ENCODE peak calls at places on chromosomes 16 and 17, in four cellular contexts. Q, C, O and E are unnamed samples.

GRCh38 chr16:71711789-71712188 is 12.7 kb downstream of the PHLPP2 start:
- DNase-seq in Q (no peak), C (no peak), O (no peak), E (no peak)

GRCh38 chr17:59723041-59723440 is 15.6 kb downstream of the VMP1 start:
- DNase-seq in Q (no peak), C (no peak), O (no peak), E (no peak)

GRCh38 chr17:8489841-8490240 is 54.2 kb downstream of the NDEL1 start:
- DNase-seq in Q (no peak), C (no peak), O (peak), E (no peak)

GRCh38 chr17:28399808-28400207 is 6.2 kb downstream of the SLC46A1 start:
- DNase-seq in Q (no peak), C (no peak), O (no peak), E (no peak)

GRCh38 chr16:82067042-82067809 is 32.2 kb downstream of the HSD17B2 start:
- DNase-seq in Q (no peak), C (no peak), O (no peak), E (no peak)

GRCh38 chr17:1274243-1274608 is 4.0 kb downstream of the BHLHA9 start:
- DNase-seq in Q (no peak), C (no peak), O (no peak), E (no peak)

GRCh38 chr16:61993076-61993475 is 43.2 kb downstream of the CDH8 start:
- DNase-seq in Q (no peak), C (no peak), O (no peak), E (no peak)

GRCh38 chr17:14843086-14843795 is 421.9 kb downstream of the PMP22 start:
- DNase-seq in Q (no peak), C (no peak), O (no peak), E (no peak)

GRCh38 chr17:29138991-29139682 is 41.1 kb downstream of the MYO18A start:
- DNase-seq in Q (no peak), C (peak), O (no peak), E (no peak)

GRCh38 chr17:76451480-76451879 is 1.5 kb downstream of the UBE2O start:
- DNase-seq in Q (no peak), C (no peak), O (no peak), E (no peak)

GRCh38 chr16:75620326-75621169 is 2.5 kb downstream of the ADAT1 start:
- DNase-seq in Q (no peak), C (no peak), O (no peak), E (no peak)

GRCh38 chr16:56667581-56668571 is at the start of gene MT1G:
- DNase-seq in Q (peak), C (peak), O (no peak), E (no peak)

GRCh38 chr16:71853413-71853812 is 7.6 kb downstream of the ATXN1L start:
- DNase-seq in Q (no peak), C (no peak), O (no peak), E (no peak)

GRCh38 chr17:488993-489757 is 136.6 kb upstream of the RPH3AL start:
- DNase-seq in Q (no peak), C (no peak), O (no peak), E (no peak)

GRCh38 chr17:80455328-80455710 is 21.1 kb downstream of the NPTX1 start:
- DNase-seq in Q (peak), C (no peak), O (no peak), E (no peak)

GRCh38 chr17:48296453-48296852 is 133.6 kb downstream of the SKAP1 start:
- DNase-seq in Q (no peak), C (no peak), O (no peak), E (no peak)

GRCh38 chr16:84119368-84119767 is 2.6 kb upstream of the MBTPS1 start:
- DNase-seq in Q (no peak), C (no peak), O (no peak), E (no peak)

GRCh38 chr17:43902190-43902589 is 5.1 kb downstream of the MPP2 start:
- DNase-seq in Q (no peak), C (no peak), O (no peak), E (no peak)

GRCh38 chr17:260944-261343 is 79.5 kb upstream of the DOC2B start:
- DNase-seq in Q (no peak), C (no peak), O (no peak), E (no peak)

GRCh38 chr16:2328428-2328827 is 12.1 kb downstream of the ABCA3 start:
- DNase-seq in Q (no peak), C (no peak), O (no peak), E (no peak)

GRCh38 chr16:2243781-2244180 is 7.5 kb downstream of the DNASE1L2 start:
- DNase-seq in Q (no peak), C (no peak), O (no peak), E (no peak)

GRCh38 chr16:8880839-8881510 is 1.2 kb upstream of the LITAFD start:
- DNase-seq in Q (no peak), C (no peak), O (no peak), E (no peak)

GRCh38 chr17:2707721-2708584 is 3.6 kb downstream of the CLUH start:
- DNase-seq in Q (peak), C (no peak), O (no peak), E (no peak)

GRCh38 chr16:88995746-88996535 is 18.9 kb upstream of the CBFA2T3 start:
- DNase-seq in Q (no peak), C (no peak), O (no peak), E (no peak)

GRCh38 chr17:35930211-35931065 is at the start of gene RDM1:
- DNase-seq in Q (peak), C (peak), O (peak), E (peak)

GRCh38 chr16:50598256-50598894 is 50.2 kb downstream of the NKD1 start:
- DNase-seq in Q (peak), C (no peak), O (no peak), E (no peak)

GRCh38 chr16:59748531-59748930 is 1014.4 kb upstream of the GOT2 start:
- DNase-seq in Q (no peak), C (no peak), O (no peak), E (no peak)

GRCh38 chr16:19735074-19735867 is 17.2 kb downstream of the IQCK start:
- DNase-seq in Q (peak), C (no peak), O (no peak), E (no peak)

GRCh38 chr16:25212636-25213035 is 4.1 kb upstream of the AQP8 start:
- DNase-seq in Q (no peak), C (no peak), O (no peak), E (no peak)

GRCh38 chr16:10935491-10935890 is 6.8 kb downstream of the DEXI start:
- DNase-seq in Q (no peak), C (no peak), O (no peak), E (no peak)

GRCh38 chr17:28741358-28742349 is 2.2 kb upstream of the TRAF4 start:
- DNase-seq in Q (no peak), C (peak), O (no peak), E (no peak)

GRCh38 chr17:39525801-39526506 is 64.7 kb downstream of the CDK12 start:
- DNase-seq in Q (no peak), C (no peak), O (no peak), E (no peak)

GRCh38 chr17:56577810-56578209 is 15.7 kb upstream of the NOG start:
- DNase-seq in Q (no peak), C (no peak), O (no peak), E (no peak)

GRCh38 chr17:54172654-54173316 is 350.1 kb downstream of the KIF2B start:
- DNase-seq in Q (no peak), C (no peak), O (peak), E (no peak)

GRCh38 chr17:10061131-10061581 is 137.2 kb downstream of the GAS7 start:
- DNase-seq in Q (peak), C (no peak), O (peak), E (no peak)

GRCh38 chr16:19907161-19907992 is 22.7 kb upstream of the GPRC5B start:
- DNase-seq in Q (peak), C (peak), O (peak), E (no peak)

GRCh38 chr16:83992624-83993023 is 24.6 kb downstream of the NECAB2 start:
- DNase-seq in Q (peak), C (no peak), O (peak), E (no peak)

GRCh38 chr17:69326302-69327059 is 452 bp downstream of the ABCA5 start:
- DNase-seq in Q (peak), C (peak), O (peak), E (no peak)

GRCh38 chr16:55257971-55258613 is 65.9 kb upstream of the IRX6 start:
- DNase-seq in Q (peak), C (peak), O (peak), E (peak)

GRCh38 chr17:50465635-50466034 is 3.0 kb downstream of the CHAD start:
- DNase-seq in Q (no peak), C (no peak), O (no peak), E (no peak)

DNA sequence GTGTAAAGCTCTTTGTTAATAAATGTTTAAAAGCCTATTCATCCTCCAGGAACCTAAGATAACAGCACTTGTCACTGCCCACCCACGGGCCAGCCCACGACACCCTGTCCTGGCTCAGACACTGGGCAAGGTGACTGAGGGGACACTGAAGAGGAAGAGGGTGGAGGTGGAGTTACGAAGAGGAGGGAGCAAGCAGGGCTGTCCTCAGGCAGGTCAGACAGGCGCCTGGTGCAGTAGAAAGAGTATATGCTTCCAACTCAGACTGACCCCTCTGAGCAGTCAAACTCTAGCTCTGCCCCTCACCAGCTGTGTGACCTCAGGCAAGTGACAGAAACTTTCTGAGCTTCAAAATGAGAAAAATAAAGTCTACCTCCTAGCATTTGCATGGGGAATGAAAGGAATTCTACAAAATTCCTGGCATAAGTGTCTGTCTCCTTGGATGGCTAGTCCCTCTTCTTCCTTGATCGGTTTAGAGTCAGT is 22.8 kb downstream of the TEX2 start:
- DNase-seq in Q (peak), C (no peak), O (no peak), E (no peak)
- TF ChIP-seq CTCF in Q (no peak), C (no peak), O (no peak), E (no peak)

DNA sequence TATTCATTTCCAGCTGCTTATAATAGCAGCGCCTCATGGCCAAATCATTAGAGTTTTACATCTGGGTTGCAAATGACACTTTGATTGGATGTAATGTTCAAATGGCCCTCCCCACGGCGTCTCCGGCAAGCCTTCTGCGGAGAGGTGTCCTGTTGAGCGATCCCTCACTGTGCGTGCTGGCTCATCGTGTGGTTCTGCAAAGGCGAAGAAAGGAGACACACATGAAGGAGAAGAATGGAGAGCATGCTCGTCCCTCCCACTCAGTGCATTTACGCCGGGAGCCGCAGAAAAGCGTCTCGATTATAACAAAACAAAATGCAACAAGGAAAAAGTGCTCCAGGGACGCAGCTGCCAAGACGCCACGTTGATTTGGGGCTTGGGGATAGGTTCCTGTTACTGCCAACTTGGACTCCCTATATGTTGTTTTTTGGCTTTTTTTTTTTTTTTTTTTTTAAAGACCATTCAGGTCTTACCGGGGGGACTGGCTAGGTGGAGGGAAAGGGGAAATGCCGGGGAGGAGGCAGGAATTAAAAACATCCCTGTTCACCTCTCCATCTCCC is 117.6 kb downstream of the C16orf78 start:
- DNase-seq in Q (peak), C (no peak), O (no peak), E (no peak)
- TF ChIP-seq CTCF in Q (no peak), C (no peak), O (no peak), E (no peak)

GRCh38 chr17:78233678-78234077 is 2.2 kb downstream of the TMEM235 start:
- DNase-seq in Q (no peak), C (no peak), O (no peak), E (no peak)
- TF ChIP-seq CTCF in Q (no peak), C (no peak), O (no peak), E (no peak)

DNA sequence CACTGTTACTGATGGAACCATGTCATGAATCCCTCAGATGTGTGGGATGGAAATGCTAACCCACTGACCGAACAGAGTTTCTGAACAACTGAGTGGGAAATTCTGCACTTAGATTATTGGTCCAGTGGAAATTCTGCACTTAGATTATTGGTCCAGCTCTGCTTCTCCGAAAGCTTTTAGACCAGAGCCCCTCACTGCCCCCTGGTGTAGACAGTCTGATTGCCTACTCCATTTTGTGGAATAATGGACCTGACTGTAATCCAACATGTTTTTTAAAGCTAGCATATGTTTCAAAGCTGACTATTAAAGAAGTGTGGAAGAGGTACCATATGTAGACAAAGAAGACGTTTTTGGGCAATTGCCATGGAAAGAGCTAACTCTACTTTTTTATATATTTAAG is 50.3 kb upstream of the TBX2 start:
- DNase-seq in Q (no peak), C (no peak), O (peak), E (no peak)
- TF ChIP-seq CTCF in Q (no peak), C (no peak), O (peak), E (no peak)

GRCh38 chr16:72926671-72927070 is 121.3 kb downstream of the ZFHX3 start:
- DNase-seq in Q (no peak), C (no peak), O (no peak), E (no peak)

GRCh38 chr16:72928089-72928981 is 119.6 kb downstream of the ZFHX3 start:
- DNase-seq in Q (no peak), C (no peak), O (no peak), E (no peak)

GRCh38 chr16:72925631-72925979 is 122.3 kb downstream of the ZFHX3 start:
- DNase-seq in Q (no peak), C (no peak), O (no peak), E (no peak)

GRCh38 chr16:72924918-72925630 is 122.9 kb downstream of the ZFHX3 start:
- DNase-seq in Q (no peak), C (no peak), O (no peak), E (no peak)

DNA sequence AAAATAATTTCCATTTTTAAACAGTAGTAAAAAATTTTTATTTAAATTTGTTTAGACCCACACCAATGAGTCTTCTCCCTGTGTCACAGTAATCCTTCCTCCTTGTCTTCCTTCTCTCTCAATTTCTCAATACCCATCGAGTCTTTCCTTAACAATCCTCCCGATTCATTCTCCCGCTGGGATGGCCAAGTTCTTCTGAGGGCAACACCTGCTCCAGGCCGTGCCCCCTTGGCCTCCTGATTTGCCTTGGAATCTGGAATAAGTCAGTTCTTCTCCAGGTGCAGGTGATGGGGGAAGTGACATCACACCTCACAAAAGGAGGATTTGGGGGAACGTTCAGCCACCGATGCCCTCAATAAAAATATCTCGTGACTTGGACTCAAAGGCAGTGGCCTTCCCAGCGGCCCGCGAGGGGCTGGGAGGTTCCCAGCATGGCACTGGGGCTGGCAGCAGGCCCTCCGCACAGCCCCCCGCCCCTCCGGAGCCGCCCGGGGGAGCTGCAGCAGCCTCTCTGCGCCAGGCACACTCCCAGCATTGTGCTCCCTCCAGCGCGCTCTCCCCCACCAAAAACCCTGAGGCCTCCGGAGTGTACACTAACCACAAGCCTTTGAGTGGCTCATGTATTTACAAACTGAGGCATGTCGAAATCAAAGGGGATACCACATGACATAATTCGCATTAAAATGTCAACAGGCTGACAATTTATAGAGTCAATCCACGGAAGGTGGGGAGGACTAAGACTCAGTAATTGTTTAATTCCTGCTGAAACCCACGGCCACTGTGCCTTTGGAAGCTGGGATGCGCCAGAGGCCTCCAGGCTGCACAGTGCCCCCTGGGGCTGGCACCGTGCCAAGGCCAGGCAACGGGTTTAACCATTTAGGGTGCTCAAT is 120.5 kb downstream of the ZFHX3 start:
- DNase-seq in Q (peak), C (peak), O (peak), E (no peak)
- TF ChIP-seq CTCF in Q (no peak), C (no peak), O (no peak), E (no peak)

DNA sequence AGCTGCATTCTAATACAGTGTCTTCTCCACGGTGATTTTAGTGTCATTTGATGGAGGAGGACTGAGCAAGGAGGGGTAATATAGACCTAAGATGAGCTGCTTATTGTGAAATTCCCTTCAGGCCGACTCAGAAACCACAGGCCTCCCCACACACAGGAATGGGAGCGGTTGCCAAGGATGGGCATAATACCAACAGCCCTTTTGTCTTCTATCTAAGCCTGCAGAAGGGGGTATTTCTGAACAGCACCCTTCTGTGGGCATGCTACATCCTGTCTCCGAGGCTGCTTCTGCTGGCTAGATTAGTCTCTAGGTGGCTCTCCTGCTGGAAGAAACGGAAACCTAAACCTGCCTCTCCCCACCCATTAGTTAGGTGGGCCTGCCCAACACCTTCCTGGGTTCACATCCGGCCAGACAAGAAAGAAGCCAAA is 72.9 kb downstream of the CCDC182 start:
- DNase-seq in Q (no peak), C (peak), O (peak), E (no peak)
- TF ChIP-seq CTCF in Q (no peak), C (no peak), O (no peak), E (no peak)

DNA sequence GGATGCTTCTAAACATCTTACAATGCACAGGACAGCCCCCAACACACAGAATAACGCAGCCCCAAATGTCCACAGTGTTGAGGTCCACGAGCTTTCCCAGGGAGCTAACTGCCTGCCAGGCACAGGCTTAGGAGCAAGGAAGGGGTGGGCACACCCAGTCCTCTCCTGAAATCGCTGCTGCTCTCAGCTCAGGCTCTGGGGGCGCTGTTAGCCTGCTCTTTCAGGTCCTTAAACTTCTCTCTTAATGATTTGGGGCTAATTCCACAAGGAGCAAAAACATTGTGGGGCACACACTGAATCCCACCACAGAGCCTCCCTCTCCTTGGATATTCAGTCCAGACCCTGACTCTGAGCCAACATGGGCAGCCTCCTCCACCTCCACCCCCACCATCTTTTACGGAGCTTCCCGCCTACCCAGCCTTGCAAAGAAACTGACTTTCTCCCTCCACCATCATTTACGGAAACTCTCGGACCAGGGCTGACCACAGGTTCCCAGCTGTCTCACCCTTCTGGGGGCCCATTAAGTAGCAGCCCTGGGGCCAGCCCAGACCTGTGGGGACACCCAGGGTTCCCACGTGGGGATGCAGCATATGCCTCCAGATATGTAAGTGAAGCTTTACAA is 1.1 kb downstream of the CD300H start:
- DNase-seq in Q (peak), C (no peak), O (peak), E (no peak)
- TF ChIP-seq CTCF in Q (peak), C (peak), O (peak), E (no peak)

DNA sequence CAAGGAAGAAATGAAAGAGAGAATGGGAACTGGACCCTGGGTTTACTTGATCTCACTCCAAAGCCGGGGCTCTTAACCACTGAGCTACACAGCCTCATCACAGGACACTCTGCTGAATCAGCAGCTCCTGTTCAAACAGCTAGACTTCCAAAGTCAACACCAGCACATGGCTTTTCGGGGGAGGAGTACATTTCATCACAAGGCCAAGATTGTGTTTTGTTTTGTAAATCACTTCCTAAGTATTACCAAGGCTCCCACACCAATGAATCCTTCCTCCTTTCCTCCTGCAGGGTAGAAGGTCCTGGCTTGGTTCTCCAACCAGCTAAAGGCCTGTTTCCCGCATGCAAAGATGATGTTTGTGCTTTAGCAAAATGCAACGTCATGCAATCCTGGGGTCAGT is 152.6 kb downstream of the XYLT1 start:
- DNase-seq in Q (peak), C (no peak), O (peak), E (no peak)
- TF ChIP-seq CTCF in Q (no peak), C (no peak), O (no peak), E (no peak)